ENCODE peak calls at places on chromosomes 1 and 21, in five cellular contexts. J is Panc1; M is stimulated activated CD4-positive, alpha-beta T cell treated with anti-CD3 and anti-CD28 coated beads, Interleukin-15, amount 100 ng/mL, for 1 hour; C is mesothelial cell of epicardium; D is astrocyte of the spinal cord. P is an unnamed sample.

GRCh38 chr1:223031690-223032601 is 111.1 kb downstream of the TLR5 start:
- DNase-seq in J (no peak), M (no peak), C (no peak), D (peak; percentile 10), P (no peak)

GRCh38 chr1:12344611-12345299 is 114.9 kb downstream of the VPS13D start:
- DNase-seq in D (no peak), J (no peak), M (no peak), C (no peak), P (no peak)

GRCh38 chr1:192506741-192507155 is 68.8 kb upstream of the RGS1 start:
- DNase-seq in D (peak; percentile 65), C (no peak), M (no peak), J (no peak), P (no peak)

GRCh38 chr1:194171596-194171995 is 985.2 kb upstream of the B3GALT2 start:
- DNase-seq in D (no peak), M (no peak), C (no peak), J (no peak), P (no peak)

GRCh38 chr1:209890606-209891330 is 47.2 kb upstream of the SYT14 start:
- DNase-seq in J (no peak), C (no peak), M (no peak), D (peak; percentile 38), P (peak; percentile 18)

GRCh38 chr1:210201671-210202070 is 30.9 kb upstream of the SERTAD4 start:
- DNase-seq in J (no peak), D (no peak), M (no peak), C (no peak), P (no peak)

GRCh38 chr21:33070921-33071877 is 1.3 kb downstream of the OLIG1 start:
- DNase-seq in D (peak; percentile 15), J (no peak), C (peak; percentile 51), M (peak; percentile 8), P (no peak)

GRCh38 chr1:13898406-13898805 is 198.4 kb downstream of the PRDM2 start:
- DNase-seq in M (no peak), C (no peak), J (no peak), D (no peak), P (no peak)

GRCh38 chr1:12447849-12448312 is 170.1 kb downstream of the DHRS3 start:
- DNase-seq in C (no peak), J (no peak), D (peak; percentile 81), M (no peak), P (peak; percentile 78)

GRCh38 chr1:116334015-116334547 is 39.0 kb upstream of the ATP1A1 start:
- DNase-seq in D (peak; percentile 74), C (no peak), M (no peak), J (no peak), P (peak; percentile 67)

GRCh38 chr1:15178571-15179484 is 25.3 kb downstream of the TMEM51 start:
- DNase-seq in M (no peak), D (peak; percentile 95), J (peak; percentile 90), C (no peak), P (peak; percentile 93)

GRCh38 chr1:186757851-186758250 is 70.9 kb upstream of the PLA2G4A start:
- DNase-seq in D (no peak), C (no peak), M (no peak), J (no peak), P (no peak)

GRCh38 chr1:187641463-187641862 is 812.7 kb downstream of the PLA2G4A start:
- DNase-seq in J (no peak), C (no peak), M (no peak), D (no peak), P (no peak)

GRCh38 chr1:151314137-151314875 is 12.9 kb downstream of the PI4KB start:
- DNase-seq in D (peak; percentile 86), M (no peak), J (no peak), C (no peak), P (peak; percentile 64)

GRCh38 chr1:41713141-41713540 is 205.6 kb downstream of the HIVEP3 start:
- DNase-seq in J (no peak), M (no peak), C (no peak), D (peak; percentile 26), P (no peak)

GRCh38 chr1:226973371-226973897 is 33.3 kb downstream of the COQ8A start:
- DNase-seq in D (no peak), C (no peak), M (no peak), J (no peak), P (no peak)

GRCh38 chr1:38486115-38486514 is 373.5 kb downstream of the RRAGC start:
- DNase-seq in D (no peak), C (peak; percentile 20), J (no peak), M (no peak), P (no peak)

GRCh38 chr21:42654913-42655796 is 1.7 kb downstream of the PDE9A start:
- DNase-seq in C (no peak), M (no peak), D (no peak), J (no peak), P (no peak)

GRCh38 chr21:33412832-33413519 is 9.8 kb downstream of the IFNGR2 start:
- DNase-seq in M (no peak), D (no peak), J (no peak), C (no peak), P (no peak)

GRCh38 chr1:201456499-201457309 is 12.3 kb downstream of the PHLDA3 start:
- DNase-seq in M (no peak), D (peak; percentile 92), J (peak; percentile 61), C (no peak), P (peak; percentile 90)

GRCh38 chr1:228875741-228876140 is 140.5 kb downstream of the RHOU start:
- DNase-seq in C (no peak), M (no peak), D (no peak), J (no peak), P (no peak)

GRCh38 chr1:119674835-119675289 is 26.8 kb upstream of the ZNF697 start:
- DNase-seq in D (peak; percentile 22), J (peak; percentile 27), C (no peak), M (no peak), P (peak; percentile 77)

GRCh38 chr1:1021010-1021845 is 1.3 kb downstream of the AGRN start:
- DNase-seq in C (no peak), J (no peak), M (no peak), D (peak; percentile 81), P (peak; percentile 87)

GRCh38 chr1:183877321-183877720 is 72.4 kb downstream of the RGL1 start:
- DNase-seq in C (no peak), J (no peak), M (no peak), D (peak; percentile 54), P (no peak)

GRCh38 chr1:172144445-172145060 is 275.9 kb upstream of the C1orf105 start:
- DNase-seq in C (peak; percentile 66), J (no peak), D (peak; percentile 91), M (no peak), P (no peak)

GRCh38 chr1:6152882-6153281 is 27.2 kb downstream of the CHD5 start:
- DNase-seq in C (no peak), M (no peak), D (no peak), J (no peak), P (no peak)

GRCh38 chr1:1836119-1836518 is 54.8 kb downstream of the GNB1 start:
- DNase-seq in C (no peak), D (no peak), M (no peak), J (no peak), P (no peak)

GRCh38 chr1:179105393-179105792 is 23.5 kb downstream of the TOR3A start:
- DNase-seq in J (no peak), C (no peak), D (no peak), M (no peak), P (no peak)

GRCh38 chr1:40530735-40531380 is 579 bp upstream of the ZNF684 start:
- DNase-seq in C (no peak), J (no peak), M (no peak), D (no peak), P (no peak)

GRCh38 chr1:8169364-8170058 is 143.4 kb upstream of the ERRFI1 start:
- DNase-seq in D (peak; percentile 83), M (no peak), J (no peak), C (no peak), P (peak; percentile 33)

GRCh38 chr1:93692001-93692400 is 10.4 kb upstream of the BCAR3 start:
- DNase-seq in M (no peak), C (no peak), J (no peak), D (no peak), P (no peak)

GRCh38 chr1:62917805-62918204 is 133.9 kb downstream of the ATG4C start:
- DNase-seq in M (no peak), C (no peak), D (no peak), J (no peak), P (no peak)

GRCh38 chr1:228416217-228416971 is at the start of gene TRIM17:
- DNase-seq in M (no peak), C (peak; percentile 71), J (no peak), D (peak; percentile 15), P (no peak)

GRCh38 chr1:2286923-2287322 is 58.8 kb downstream of the SKI start:
- DNase-seq in J (no peak), C (no peak), D (no peak), M (no peak), P (no peak)